ENCODE peak calls at places on chromosome 19, in six cellular contexts. One of them, this sample, is unnamed.

GRCh38 chr19:39150235-39150634 is 24.6 kb downstream of the PAK4 start:
- DNase-seq in AG04450: no peak
- DNase-seq in heart right ventricle: no peak
- DNase-seq in CD4-positive, CD25-positive, alpha-beta regulatory T cell: no peak
- DNase-seq in AG10803: no peak
- DNase-seq in esophagus muscularis mucosa: no peak
- DNase-seq in this sample: no peak

GRCh38 chr19:5292843-5293606 is 47.6 kb downstream of the PTPRS start:
- DNase-seq in CD4-positive, CD25-positive, alpha-beta regulatory T cell: peak
- DNase-seq in heart right ventricle: peak
- DNase-seq in AG04450: peak
- DNase-seq in AG10803: peak
- DNase-seq in esophagus muscularis mucosa: no peak
- DNase-seq in this sample: peak

GRCh38 chr19:38900816-38901215 is 1.0 kb downstream of the NFKBIB start:
- DNase-seq in heart right ventricle: no peak
- DNase-seq in AG04450: no peak
- DNase-seq in CD4-positive, CD25-positive, alpha-beta regulatory T cell: no peak
- DNase-seq in AG10803: no peak
- DNase-seq in esophagus muscularis mucosa: no peak
- DNase-seq in this sample: no peak

GRCh38 chr19:8506402-8506957 is 4.0 kb upstream of the PRAM1 start:
- DNase-seq in AG04450: no peak
- DNase-seq in AG10803: no peak
- DNase-seq in esophagus muscularis mucosa: no peak
- DNase-seq in CD4-positive, CD25-positive, alpha-beta regulatory T cell: no peak
- DNase-seq in heart right ventricle: no peak
- DNase-seq in this sample: no peak

GRCh38 chr19:48997972-48998371 is 4.3 kb downstream of the RUVBL2 start:
- DNase-seq in CD4-positive, CD25-positive, alpha-beta regulatory T cell: no peak
- DNase-seq in AG10803: peak
- DNase-seq in esophagus muscularis mucosa: no peak
- DNase-seq in heart right ventricle: no peak
- DNase-seq in AG04450: no peak
- DNase-seq in this sample: peak

GRCh38 chr19:33236696-33237390 is 11.2 kb upstream of the SLC7A10 start:
- DNase-seq in CD4-positive, CD25-positive, alpha-beta regulatory T cell: no peak
- DNase-seq in AG10803: no peak
- DNase-seq in AG04450: no peak
- DNase-seq in heart right ventricle: no peak
- DNase-seq in esophagus muscularis mucosa: no peak
- DNase-seq in this sample: no peak

GRCh38 chr19:35755160-35755549 is 1.7 kb downstream of the HSPB6 start:
- DNase-seq in esophagus muscularis mucosa: no peak
- DNase-seq in AG04450: no peak
- DNase-seq in AG10803: no peak
- DNase-seq in CD4-positive, CD25-positive, alpha-beta regulatory T cell: no peak
- DNase-seq in heart right ventricle: no peak
- DNase-seq in this sample: no peak

GRCh38 chr19:10431254-10431942 is 11.1 kb downstream of the PDE4A start:
- DNase-seq in AG04450: no peak
- DNase-seq in heart right ventricle: no peak
- DNase-seq in CD4-positive, CD25-positive, alpha-beta regulatory T cell: no peak
- DNase-seq in AG10803: peak
- DNase-seq in esophagus muscularis mucosa: no peak
- DNase-seq in this sample: peak

GRCh38 chr19:53365899-53366493 is 491 bp downstream of the ZNF525 start:
- DNase-seq in AG10803: peak
- DNase-seq in CD4-positive, CD25-positive, alpha-beta regulatory T cell: peak
- DNase-seq in heart right ventricle: no peak
- DNase-seq in esophagus muscularis mucosa: no peak
- DNase-seq in AG04450: no peak
- DNase-seq in this sample: peak

GRCh38 chr19:33235996-33236350 is 10.3 kb upstream of the SLC7A10 start:
- DNase-seq in AG04450: no peak
- DNase-seq in CD4-positive, CD25-positive, alpha-beta regulatory T cell: peak
- DNase-seq in esophagus muscularis mucosa: no peak
- DNase-seq in AG10803: no peak
- DNase-seq in heart right ventricle: no peak
- DNase-seq in this sample: no peak

GRCh38 chr19:41302624-41303351 is 7.2 kb upstream of the CCDC97 start:
- DNase-seq in CD4-positive, CD25-positive, alpha-beta regulatory T cell: no peak
- DNase-seq in esophagus muscularis mucosa: no peak
- DNase-seq in AG10803: no peak
- DNase-seq in AG04450: no peak
- DNase-seq in heart right ventricle: no peak
- DNase-seq in this sample: no peak

GRCh38 chr19:16384688-16385087 is 60.1 kb downstream of the KLF2 start:
- DNase-seq in CD4-positive, CD25-positive, alpha-beta regulatory T cell: no peak
- DNase-seq in AG10803: no peak
- DNase-seq in heart right ventricle: no peak
- DNase-seq in esophagus muscularis mucosa: no peak
- DNase-seq in AG04450: no peak
- DNase-seq in this sample: no peak

GRCh38 chr19:16062789-16063188 is 13.5 kb upstream of the TPM4 start:
- DNase-seq in esophagus muscularis mucosa: no peak
- DNase-seq in CD4-positive, CD25-positive, alpha-beta regulatory T cell: peak
- DNase-seq in AG04450: no peak
- DNase-seq in AG10803: no peak
- DNase-seq in heart right ventricle: peak
- DNase-seq in this sample: peak

GRCh38 chr19:15249912-15250634 is 17.8 kb upstream of the EPHX3 start:
- DNase-seq in AG10803: peak
- DNase-seq in AG04450: peak
- DNase-seq in esophagus muscularis mucosa: no peak
- DNase-seq in CD4-positive, CD25-positive, alpha-beta regulatory T cell: no peak
- DNase-seq in heart right ventricle: peak
- DNase-seq in this sample: peak

GRCh38 chr19:4044927-4045557 is 21.7 kb downstream of the ZBTB7A start:
- DNase-seq in heart right ventricle: no peak
- DNase-seq in CD4-positive, CD25-positive, alpha-beta regulatory T cell: no peak
- DNase-seq in AG10803: no peak
- DNase-seq in AG04450: no peak
- DNase-seq in esophagus muscularis mucosa: no peak
- DNase-seq in this sample: no peak

GRCh38 chr19:48714759-48715261 is 4.7 kb downstream of the MAMSTR start:
- DNase-seq in heart right ventricle: no peak
- DNase-seq in esophagus muscularis mucosa: no peak
- DNase-seq in CD4-positive, CD25-positive, alpha-beta regulatory T cell: no peak
- DNase-seq in AG10803: no peak
- DNase-seq in AG04450: no peak
- DNase-seq in this sample: peak

GRCh38 chr19:17967258-17968051 is 548 bp downstream of the KCNN1 start:
- DNase-seq in AG04450: no peak
- DNase-seq in esophagus muscularis mucosa: no peak
- DNase-seq in CD4-positive, CD25-positive, alpha-beta regulatory T cell: no peak
- DNase-seq in AG10803: no peak
- DNase-seq in heart right ventricle: no peak
- DNase-seq in this sample: no peak

GRCh38 chr19:27746691-27747380 is 1466.1 kb downstream of the UQCRFS1 start:
- DNase-seq in esophagus muscularis mucosa: peak
- DNase-seq in AG10803: peak
- DNase-seq in heart right ventricle: peak
- DNase-seq in CD4-positive, CD25-positive, alpha-beta regulatory T cell: no peak
- DNase-seq in AG04450: no peak
- DNase-seq in this sample: peak

GRCh38 chr19:37817180-37817911 is 38.0 kb upstream of the ZNF573 start:
- DNase-seq in esophagus muscularis mucosa: peak
- DNase-seq in heart right ventricle: peak
- DNase-seq in CD4-positive, CD25-positive, alpha-beta regulatory T cell: no peak
- DNase-seq in AG04450: no peak
- DNase-seq in AG10803: peak
- DNase-seq in this sample: peak

GRCh38 chr19:20926796-20927195 is 3.7 kb downstream of the ZNF85 start:
- DNase-seq in CD4-positive, CD25-positive, alpha-beta regulatory T cell: no peak
- DNase-seq in esophagus muscularis mucosa: no peak
- DNase-seq in AG04450: no peak
- DNase-seq in heart right ventricle: no peak
- DNase-seq in AG10803: peak
- DNase-seq in this sample: no peak

GRCh38 chr19:29676586-29676985 is 11.3 kb downstream of the PLEKHF1 start:
- DNase-seq in AG10803: no peak
- DNase-seq in esophagus muscularis mucosa: no peak
- DNase-seq in AG04450: no peak
- DNase-seq in heart right ventricle: peak
- DNase-seq in CD4-positive, CD25-positive, alpha-beta regulatory T cell: no peak
- DNase-seq in this sample: no peak

GRCh38 chr19:15779756-15780476 is 7.5 kb upstream of the OR10H5 start:
- DNase-seq in heart right ventricle: peak
- DNase-seq in CD4-positive, CD25-positive, alpha-beta regulatory T cell: no peak
- DNase-seq in AG10803: peak
- DNase-seq in esophagus muscularis mucosa: peak
- DNase-seq in AG04450: no peak
- DNase-seq in this sample: peak

GRCh38 chr19:3398900-3399278 is 32.5 kb downstream of the NFIC start:
- DNase-seq in AG04450: no peak
- DNase-seq in AG10803: no peak
- DNase-seq in CD4-positive, CD25-positive, alpha-beta regulatory T cell: no peak
- DNase-seq in esophagus muscularis mucosa: no peak
- DNase-seq in heart right ventricle: no peak
- DNase-seq in this sample: peak

GRCh38 chr19:14530005-14530348 is 583 bp downstream of the TECR start:
- DNase-seq in CD4-positive, CD25-positive, alpha-beta regulatory T cell: no peak
- DNase-seq in esophagus muscularis mucosa: no peak
- DNase-seq in AG10803: no peak
- DNase-seq in heart right ventricle: no peak
- DNase-seq in AG04450: no peak
- DNase-seq in this sample: peak

GRCh38 chr19:58474291-58474996 is 1.7 kb upstream of the ZNF446 start:
- DNase-seq in AG10803: peak
- DNase-seq in heart right ventricle: no peak
- DNase-seq in esophagus muscularis mucosa: no peak
- DNase-seq in AG04450: peak
- DNase-seq in CD4-positive, CD25-positive, alpha-beta regulatory T cell: no peak
- DNase-seq in this sample: no peak

GRCh38 chr19:51735759-51736449 is 12.1 kb upstream of the HAS1 start:
- DNase-seq in heart right ventricle: peak
- DNase-seq in AG10803: peak
- DNase-seq in CD4-positive, CD25-positive, alpha-beta regulatory T cell: no peak
- DNase-seq in esophagus muscularis mucosa: no peak
- DNase-seq in AG04450: no peak
- DNase-seq in this sample: peak

GRCh38 chr19:8988204-8988603 is 22.0 kb downstream of the MUC16 start:
- DNase-seq in AG04450: no peak
- DNase-seq in CD4-positive, CD25-positive, alpha-beta regulatory T cell: no peak
- DNase-seq in esophagus muscularis mucosa: no peak
- DNase-seq in heart right ventricle: no peak
- DNase-seq in AG10803: no peak
- DNase-seq in this sample: no peak

GRCh38 chr19:13054605-13055212 is 47.9 kb downstream of the LYL1 start:
- DNase-seq in CD4-positive, CD25-positive, alpha-beta regulatory T cell: no peak
- DNase-seq in heart right ventricle: no peak
- DNase-seq in AG04450: no peak
- DNase-seq in AG10803: no peak
- DNase-seq in esophagus muscularis mucosa: no peak
- DNase-seq in this sample: no peak
- H3K4me3 ChIP-seq in CD4-positive, CD25-positive, alpha-beta regulatory T cell: no peak
- H3K4me3 ChIP-seq in heart right ventricle: no peak
- H3K4me3 ChIP-seq in AG04450: no peak
- H3K4me3 ChIP-seq in AG10803: peak
- H3K4me3 ChIP-seq in esophagus muscularis mucosa: peak
- H3K4me3 ChIP-seq in this sample: no peak

GRCh38 chr19:7142771-7143170 is 73.3 kb downstream of the ZNF557 start:
- DNase-seq in heart right ventricle: no peak
- DNase-seq in AG10803: no peak
- DNase-seq in CD4-positive, CD25-positive, alpha-beta regulatory T cell: no peak
- DNase-seq in esophagus muscularis mucosa: no peak
- DNase-seq in AG04450: no peak
- DNase-seq in this sample: no peak
- H3K4me3 ChIP-seq in heart right ventricle: no peak
- H3K4me3 ChIP-seq in AG10803: no peak
- H3K4me3 ChIP-seq in CD4-positive, CD25-positive, alpha-beta regulatory T cell: no peak
- H3K4me3 ChIP-seq in esophagus muscularis mucosa: no peak
- H3K4me3 ChIP-seq in AG04450: no peak
- H3K4me3 ChIP-seq in this sample: no peak

DNA sequence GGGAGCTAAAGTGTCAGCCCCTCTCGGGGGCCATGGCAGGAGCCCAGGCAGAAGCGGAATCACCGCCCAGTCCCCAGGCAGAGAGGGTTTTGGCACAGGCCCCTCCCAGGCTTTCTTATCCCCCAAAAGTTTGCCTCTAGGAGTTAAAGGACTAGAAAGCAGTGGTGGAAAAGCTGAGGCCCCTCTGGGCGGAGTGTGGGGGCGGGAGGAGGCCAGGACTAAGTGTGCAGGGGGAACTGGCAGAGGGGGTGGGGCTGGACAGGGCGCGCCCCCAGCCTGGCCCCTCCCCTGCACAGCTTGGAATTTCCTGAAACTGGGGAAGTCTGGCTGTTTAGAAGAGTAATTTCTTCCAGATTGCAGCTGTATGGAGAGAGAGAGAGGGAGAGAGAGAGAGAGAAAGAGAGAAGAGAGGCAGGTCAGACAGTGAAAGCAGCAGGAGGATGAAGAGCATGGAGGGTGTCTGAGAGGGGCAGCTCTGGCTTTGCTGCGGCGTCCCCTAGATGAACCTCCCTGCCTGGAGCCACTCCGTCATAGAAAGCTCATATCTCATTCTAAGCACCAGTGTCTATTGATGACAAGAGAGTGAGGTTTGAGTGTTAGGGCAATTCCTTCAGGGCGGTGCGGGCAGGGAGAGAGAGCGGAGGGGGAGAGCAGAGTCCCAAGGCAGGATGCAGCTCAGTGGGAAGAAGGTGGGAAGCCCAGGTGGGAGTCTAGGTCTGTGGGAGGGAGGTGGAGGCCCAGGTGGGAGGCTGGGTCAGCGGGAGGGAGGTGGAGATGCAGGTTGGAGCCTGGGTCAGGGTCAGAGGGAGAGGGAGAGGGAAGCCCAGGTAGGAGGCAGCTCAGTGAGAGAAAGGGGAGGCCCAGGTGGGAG is at the start of gene CDC42EP5:
- DNase-seq in AG04450: peak
- DNase-seq in esophagus muscularis mucosa: peak
- DNase-seq in AG10803: peak
- DNase-seq in CD4-positive, CD25-positive, alpha-beta regulatory T cell: no peak
- DNase-seq in heart right ventricle: peak
- DNase-seq in this sample: peak
- H3K4me3 ChIP-seq in AG04450: peak
- H3K4me3 ChIP-seq in esophagus muscularis mucosa: peak
- H3K4me3 ChIP-seq in AG10803: peak
- H3K4me3 ChIP-seq in CD4-positive, CD25-positive, alpha-beta regulatory T cell: no peak
- H3K4me3 ChIP-seq in heart right ventricle: peak
- H3K4me3 ChIP-seq in this sample: peak

GRCh38 chr19:50171752-50172151 is 8.7 kb upstream of the IZUMO2 start:
- DNase-seq in AG04450: no peak
- DNase-seq in esophagus muscularis mucosa: no peak
- DNase-seq in CD4-positive, CD25-positive, alpha-beta regulatory T cell: no peak
- DNase-seq in heart right ventricle: no peak
- DNase-seq in AG10803: no peak
- DNase-seq in this sample: no peak

GRCh38 chr19:50174100-50174793 is 11.2 kb upstream of the IZUMO2 start:
- DNase-seq in esophagus muscularis mucosa: no peak
- DNase-seq in AG04450: no peak
- DNase-seq in CD4-positive, CD25-positive, alpha-beta regulatory T cell: no peak
- DNase-seq in heart right ventricle: no peak
- DNase-seq in AG10803: no peak
- DNase-seq in this sample: no peak

GRCh38 chr19:50175924-50176323 is 12.8 kb upstream of the IZUMO2 start:
- DNase-seq in heart right ventricle: no peak
- DNase-seq in esophagus muscularis mucosa: no peak
- DNase-seq in AG10803: no peak
- DNase-seq in CD4-positive, CD25-positive, alpha-beta regulatory T cell: no peak
- DNase-seq in AG04450: no peak
- DNase-seq in this sample: no peak

GRCh38 chr19:50172726-50173125 is 9.6 kb upstream of the IZUMO2 start:
- DNase-seq in esophagus muscularis mucosa: no peak
- DNase-seq in AG10803: no peak
- DNase-seq in heart right ventricle: no peak
- DNase-seq in AG04450: no peak
- DNase-seq in CD4-positive, CD25-positive, alpha-beta regulatory T cell: no peak
- DNase-seq in this sample: no peak

GRCh38 chr19:50173144-50173543 is 10.1 kb upstream of the IZUMO2 start:
- DNase-seq in esophagus muscularis mucosa: no peak
- DNase-seq in AG04450: no peak
- DNase-seq in heart right ventricle: no peak
- DNase-seq in CD4-positive, CD25-positive, alpha-beta regulatory T cell: no peak
- DNase-seq in AG10803: no peak
- DNase-seq in this sample: peak
- H3K4me3 ChIP-seq in esophagus muscularis mucosa: no peak
- H3K4me3 ChIP-seq in AG04450: no peak
- H3K4me3 ChIP-seq in heart right ventricle: no peak
- H3K4me3 ChIP-seq in CD4-positive, CD25-positive, alpha-beta regulatory T cell: no peak
- H3K4me3 ChIP-seq in AG10803: no peak
- H3K4me3 ChIP-seq in this sample: no peak